ENCODE peak calls at places on chromosome 19, in eight cellular contexts. O is transverse colon, Z is A549, X is suprapubic skin, I is GM12891, T is heart left ventricle, A is ovary, G is lower leg skin. U is an unnamed sample.

GRCh38 chr19:50461066-50461875 is 15.0 kb upstream of the EMC10 start:
- DNase-seq in T (no peak), X (no peak), A (no peak), I (peak), G (peak), Z (peak), O (peak), U (peak)

GRCh38 chr19:13998426-13998825 is 7.7 kb downstream of the RFX1 start:
- DNase-seq in G (no peak), Z (no peak), O (no peak), T (no peak), X (no peak), A (no peak), I (no peak), U (no peak)

GRCh38 chr19:44677019-44677809 is 5.9 kb downstream of the CEACAM19 start:
- DNase-seq in X (no peak), A (no peak), Z (peak), O (no peak), G (no peak), T (no peak), I (no peak), U (peak)

GRCh38 chr19:51651216-51651846 is 4.7 kb upstream of the SIGLEC14 start:
- DNase-seq in Z (no peak), O (no peak), X (no peak), T (no peak), I (no peak), A (no peak), G (no peak), U (no peak)

GRCh38 chr19:46760363-46760762 is 14.1 kb upstream of the STRN4 start:
- DNase-seq in A (no peak), X (no peak), Z (no peak), G (no peak), I (no peak), O (no peak), T (no peak), U (no peak)

GRCh38 chr19:51422053-51422448 is 4.6 kb upstream of the SIGLEC10 start:
- DNase-seq in X (peak), I (peak), A (peak), Z (peak), T (peak), O (peak), G (peak), U (peak)

GRCh38 chr19:53659292-53659691 is 27.5 kb downstream of the DPRX start:
- DNase-seq in Z (peak), T (peak), X (no peak), O (no peak), A (no peak), G (peak), I (no peak), U (peak)

GRCh38 chr19:8113017-8113416 is 36.4 kb downstream of the FBN3 start:
- DNase-seq in I (no peak), X (no peak), O (no peak), Z (no peak), T (no peak), G (no peak), A (no peak), U (no peak)

GRCh38 chr19:13633109-13633508 is 126.8 kb upstream of the CACNA1A start:
- DNase-seq in A (no peak), I (no peak), X (no peak), Z (no peak), O (peak), G (no peak), T (no peak), U (no peak)

GRCh38 chr19:58575183-58576041 is 2.3 kb upstream of the MZF1 start:
- DNase-seq in Z (peak), O (peak), A (peak), T (peak), X (peak), I (peak), G (peak), U (peak)

GRCh38 chr19:11435057-11435832 is at the start of the genes ODAD3 and PRKCSH:
- DNase-seq in G (peak), T (peak), Z (peak), X (peak), A (peak), O (peak), I (peak), U (peak)
- TF ChIP-seq POLR2A in G (no peak), T (peak), Z (peak), X (no peak), A (no peak), O (peak), I (peak), U (peak)

DNA sequence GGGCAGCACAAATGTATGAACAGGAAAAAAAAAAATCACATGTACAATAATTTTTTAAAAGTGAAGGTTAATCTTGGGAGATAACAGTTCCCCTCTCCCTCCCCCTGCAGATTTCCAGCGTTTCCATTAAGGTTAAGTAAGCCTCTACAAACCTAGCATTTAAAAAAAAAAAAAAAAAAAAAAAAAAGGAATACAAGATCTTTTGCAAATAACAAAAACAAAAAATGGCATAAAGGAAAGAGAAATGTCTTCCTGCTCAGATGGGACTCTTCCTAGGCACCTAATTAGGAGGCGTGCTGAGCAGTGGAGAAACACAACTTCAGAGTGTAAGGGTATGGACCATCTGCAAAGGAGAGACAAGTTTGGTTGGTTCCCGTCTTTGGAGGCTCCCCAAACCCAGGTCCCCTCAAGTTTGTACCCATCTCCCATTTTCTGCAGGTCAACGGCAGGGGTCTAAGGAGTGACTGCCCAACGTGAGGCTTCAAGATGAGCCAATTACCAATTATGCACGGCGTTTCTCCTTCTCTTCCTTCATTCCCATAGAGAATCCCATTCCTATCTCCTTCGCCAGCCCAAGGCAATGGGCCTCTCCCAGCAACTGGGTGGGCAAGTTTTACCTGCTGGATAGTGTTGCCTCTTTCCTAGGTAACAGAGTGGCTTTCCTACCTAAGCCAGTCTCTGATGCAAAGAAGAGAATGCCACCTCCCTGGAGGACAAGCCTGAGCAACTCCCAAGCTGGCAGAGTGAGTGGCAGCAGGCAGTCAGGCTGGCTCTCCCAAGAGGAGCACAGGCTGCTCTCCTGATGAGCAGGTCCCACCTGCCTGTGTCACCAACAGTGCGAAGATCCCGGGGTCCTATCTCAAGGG is 5.1 kb upstream of the ECH1 start:
- DNase-seq in A (no peak), I (no peak), O (no peak), T (no peak), G (peak), Z (no peak), X (no peak), U (no peak)
- TF ChIP-seq POLR2A in A (no peak), I (peak), O (no peak), T (no peak), G (no peak), Z (peak), X (no peak), U (no peak)

GRCh38 chr19:36771275-36772231 is 1.1 kb downstream of the ZNF850 start:
- DNase-seq in O (peak), Z (peak), G (peak), A (peak), I (peak), T (peak), X (peak), U (peak)
- TF ChIP-seq POLR2A in O (no peak), Z (no peak), G (no peak), A (no peak), I (no peak), T (peak), X (no peak), U (no peak)

GRCh38 chr19:38434549-38435051 is 1.1 kb downstream of the RYR1 start:
- DNase-seq in T (peak), Z (no peak), O (peak), A (no peak), X (no peak), I (no peak), G (no peak), U (no peak)
- TF ChIP-seq POLR2A in T (no peak), Z (no peak), O (no peak), A (no peak), X (no peak), I (no peak), G (no peak), U (no peak)